ENCODE peak calls at places on chromosomes 2 and 18, in eight cellular contexts. U is Calu3, A is WERI-Rb-1, P is HCT116, L is heart left ventricle, V is lower lobe of right lung, S is testis, K is H9. X is an unnamed sample.

GRCh38 chr2:203849010-203849409 is 18.6 kb upstream of the CTLA4 start:
- DNase-seq in U (no peak), A (no peak), P (no peak), L (no peak), V (no peak), S (no peak), K (no peak), X (no peak)

GRCh38 chr18:79540161-79540913 is 139.3 kb upstream of the CTDP1 start:
- DNase-seq in U (no peak), A (no peak), P (no peak), L (peak), V (no peak), S (peak), K (peak), X (no peak)

GRCh38 chr2:189254268-189254883 is 74.8 kb upstream of the COL5A2 start:
- DNase-seq in U (no peak), A (no peak), P (no peak), L (peak), V (peak), S (no peak), K (no peak), X (peak)

GRCh38 chr2:47569658-47570398 is 166.9 kb downstream of the MSH2 start:
- DNase-seq in U (peak), A (peak), P (no peak), L (no peak), V (no peak), S (no peak), K (no peak), X (no peak)

GRCh38 chr2:220941683-220942082 is 630.4 kb downstream of the EPHA4 start:
- DNase-seq in U (no peak), A (no peak), P (no peak), L (no peak), V (no peak), S (no peak), K (no peak), X (no peak)

GRCh38 chr2:233814063-233814435 is 35.9 kb downstream of the MROH2A start:
- DNase-seq in U (peak), A (peak), P (peak), L (no peak), V (no peak), S (no peak), K (peak), X (no peak)

GRCh38 chr2:192288290-192288689 is 93.6 kb upstream of the TMEFF2 start:
- DNase-seq in U (peak), A (no peak), P (no peak), L (no peak), V (no peak), S (no peak), K (no peak), X (no peak)

GRCh38 chr2:180033993-180034894 is 27.1 kb upstream of the CWC22 start:
- DNase-seq in U (peak), A (peak), P (no peak), L (no peak), V (no peak), S (peak), K (peak), X (peak)

GRCh38 chr18:9814431-9814830 is 71.3 kb upstream of the TXNDC2 start:
- DNase-seq in U (no peak), A (no peak), P (no peak), L (no peak), V (no peak), S (no peak), K (no peak), X (peak)

DNA sequence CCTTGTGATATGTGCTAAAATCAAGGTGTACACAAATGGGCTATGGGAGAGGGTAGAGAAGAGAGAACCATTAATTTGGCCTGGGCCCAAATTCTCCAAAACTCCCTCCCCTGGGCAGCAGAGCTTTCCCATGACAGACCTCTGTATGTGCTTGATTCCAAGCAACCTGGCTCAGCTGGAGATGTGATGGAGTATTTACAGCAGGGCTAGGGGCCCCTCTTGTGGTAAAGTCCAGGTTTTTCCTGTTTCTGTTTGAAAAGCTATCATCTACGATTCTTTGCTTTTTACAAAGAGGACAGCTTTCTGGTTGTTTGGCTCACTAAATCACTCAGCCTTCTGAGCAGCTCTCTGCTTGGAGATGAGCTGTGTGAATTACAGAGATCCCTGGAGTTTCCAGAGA is 40.3 kb downstream of the KCNS3 start:
- DNase-seq in U (no peak), A (no peak), P (no peak), L (no peak), V (no peak), S (peak), K (no peak), X (no peak)
- TF ChIP-seq CTCF in U (no peak), A (no peak), P (peak), L (peak), V (peak), S (peak), K (peak), X (peak)

DNA sequence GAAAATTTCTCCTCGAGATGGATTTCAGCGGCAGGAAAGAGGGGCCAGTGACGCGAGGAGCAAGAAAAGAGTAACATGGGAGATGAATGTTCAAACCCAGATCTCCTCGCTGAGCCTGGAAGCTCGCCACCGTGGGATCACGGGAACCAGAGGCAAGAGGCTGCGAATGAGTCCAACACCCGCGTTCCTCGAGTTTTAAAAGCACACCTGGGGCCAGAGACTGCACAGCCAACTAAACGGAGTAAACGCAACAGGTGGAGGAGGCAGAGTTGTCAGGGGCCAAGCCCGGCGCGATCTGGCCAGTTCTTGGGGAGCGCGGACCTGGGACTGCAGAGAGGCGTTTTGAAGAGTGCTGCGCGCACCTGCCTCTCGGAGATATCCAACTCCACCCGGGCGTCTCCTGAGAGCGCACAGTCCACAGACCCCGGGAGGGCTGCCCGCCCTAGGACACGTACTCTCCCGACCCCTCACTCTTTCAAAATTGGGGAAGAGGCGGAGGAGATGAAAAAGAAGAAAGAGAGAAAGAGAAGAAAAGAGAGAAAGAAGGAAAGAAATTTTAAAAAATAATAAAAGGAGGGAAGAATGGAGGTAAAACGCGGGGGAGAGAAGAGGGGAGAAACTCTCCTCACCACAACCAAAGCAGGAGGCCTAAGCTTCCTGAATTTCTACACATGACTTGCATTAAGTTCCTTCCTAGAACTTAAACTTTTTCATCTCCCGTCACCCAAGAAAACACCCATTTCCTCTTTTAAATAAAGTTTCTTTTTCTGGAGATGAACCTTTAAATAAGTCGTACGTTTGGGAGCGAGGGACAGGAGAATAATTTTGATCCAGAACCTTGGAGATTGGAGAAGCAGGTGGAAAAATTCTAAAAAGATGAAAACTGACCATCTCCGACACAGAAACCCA is 5.3 kb upstream of the PAX3 start:
- DNase-seq in U (no peak), A (no peak), P (no peak), L (no peak), V (no peak), S (no peak), K (no peak), X (no peak)
- TF ChIP-seq CTCF in U (no peak), A (no peak), P (no peak), L (no peak), V (no peak), S (no peak), K (no peak), X (no peak)

GRCh38 chr2:206556357-206556949 is 85.8 kb upstream of the FAM237A start:
- DNase-seq in U (no peak), A (no peak), P (peak), L (no peak), V (no peak), S (no peak), K (no peak), X (peak)
- TF ChIP-seq CTCF in U (peak), A (peak), P (peak), L (peak), V (peak), S (peak), K (peak), X (peak)

GRCh38 chr18:39685303-39685902 is 2119.8 kb upstream of the CELF4 start:
- DNase-seq in U (no peak), A (no peak), P (no peak), L (no peak), V (no peak), S (no peak), K (peak), X (no peak)

GRCh38 chr18:39675916-39676315 is 2110.3 kb upstream of the CELF4 start:
- DNase-seq in U (no peak), A (no peak), P (no peak), L (no peak), V (no peak), S (no peak), K (no peak), X (no peak)

GRCh38 chr18:39675358-39675757 is 2109.8 kb upstream of the CELF4 start:
- DNase-seq in U (no peak), A (no peak), P (no peak), L (no peak), V (no peak), S (no peak), K (no peak), X (peak)

GRCh38 chr18:39681061-39681460 is 2115.5 kb upstream of the CELF4 start:
- DNase-seq in U (no peak), A (no peak), P (no peak), L (no peak), V (no peak), S (no peak), K (no peak), X (no peak)
- TF ChIP-seq CTCF in U (no peak), A (no peak), P (no peak), L (no peak), V (no peak), S (no peak), K (no peak), X (no peak)

DNA sequence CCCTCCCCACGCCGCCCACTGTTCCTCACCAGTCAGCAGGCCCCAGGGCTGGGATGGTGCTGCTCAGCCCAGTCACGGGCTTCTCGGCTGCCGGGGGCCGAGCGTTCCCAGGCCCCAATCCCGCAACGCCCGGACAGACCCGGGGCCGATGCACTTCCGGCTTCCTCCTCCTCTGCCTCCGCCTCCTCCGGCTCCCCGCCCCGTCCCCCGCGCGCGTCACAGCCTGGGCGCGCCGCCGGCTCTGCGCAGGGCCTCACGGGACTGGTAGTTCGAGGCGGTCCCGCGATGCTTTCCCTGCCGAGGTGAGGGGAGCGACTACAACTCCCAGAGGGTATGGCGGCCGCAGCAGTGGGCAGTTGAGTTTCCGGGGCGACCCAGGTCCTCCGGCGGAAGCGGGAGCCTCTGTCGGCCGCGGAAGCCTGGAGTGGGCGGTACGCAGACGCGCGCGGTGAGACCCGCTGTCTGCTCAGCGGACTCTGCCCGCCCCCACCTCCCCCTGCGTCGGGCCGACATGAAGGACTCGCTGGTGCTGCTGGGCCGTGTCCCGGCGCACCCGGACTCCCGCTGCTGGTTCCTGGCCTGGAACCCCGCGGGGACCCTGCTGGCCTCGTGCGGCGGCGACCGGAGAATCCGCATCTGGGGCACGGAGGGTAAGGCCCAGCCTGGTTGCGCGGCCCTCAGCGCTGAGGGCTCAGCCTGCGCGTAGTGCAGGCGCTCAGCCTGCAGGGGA is at the start of the genes CIAO1 and TMEM127:
- DNase-seq in U (peak), A (peak), P (peak), L (peak), V (peak), S (peak), K (peak), X (peak)
- TF ChIP-seq CTCF in U (no peak), A (peak), P (no peak), L (peak), V (peak), S (peak), K (peak), X (peak)

GRCh38 chr2:199430219-199430618 is 27.5 kb downstream of the SATB2 start:
- DNase-seq in U (no peak), A (no peak), P (no peak), L (no peak), V (no peak), S (no peak), K (no peak), X (no peak)

GRCh38 chr2:199428291-199428690 is 29.4 kb downstream of the SATB2 start:
- DNase-seq in U (no peak), A (no peak), P (no peak), L (no peak), V (no peak), S (no peak), K (no peak), X (no peak)

GRCh38 chr2:199431748-199432213 is 26.0 kb downstream of the SATB2 start:
- DNase-seq in U (no peak), A (no peak), P (peak), L (no peak), V (no peak), S (no peak), K (peak), X (peak)

GRCh38 chr2:199434555-199434954 is 23.2 kb downstream of the SATB2 start:
- DNase-seq in U (no peak), A (no peak), P (no peak), L (no peak), V (no peak), S (no peak), K (no peak), X (no peak)

GRCh38 chr2:199433204-199433832 is 24.4 kb downstream of the SATB2 start:
- DNase-seq in U (no peak), A (no peak), P (peak), L (no peak), V (no peak), S (no peak), K (no peak), X (no peak)
- TF ChIP-seq CTCF in U (no peak), A (no peak), P (no peak), L (no peak), V (no peak), S (no peak), K (peak), X (no peak)

DNA sequence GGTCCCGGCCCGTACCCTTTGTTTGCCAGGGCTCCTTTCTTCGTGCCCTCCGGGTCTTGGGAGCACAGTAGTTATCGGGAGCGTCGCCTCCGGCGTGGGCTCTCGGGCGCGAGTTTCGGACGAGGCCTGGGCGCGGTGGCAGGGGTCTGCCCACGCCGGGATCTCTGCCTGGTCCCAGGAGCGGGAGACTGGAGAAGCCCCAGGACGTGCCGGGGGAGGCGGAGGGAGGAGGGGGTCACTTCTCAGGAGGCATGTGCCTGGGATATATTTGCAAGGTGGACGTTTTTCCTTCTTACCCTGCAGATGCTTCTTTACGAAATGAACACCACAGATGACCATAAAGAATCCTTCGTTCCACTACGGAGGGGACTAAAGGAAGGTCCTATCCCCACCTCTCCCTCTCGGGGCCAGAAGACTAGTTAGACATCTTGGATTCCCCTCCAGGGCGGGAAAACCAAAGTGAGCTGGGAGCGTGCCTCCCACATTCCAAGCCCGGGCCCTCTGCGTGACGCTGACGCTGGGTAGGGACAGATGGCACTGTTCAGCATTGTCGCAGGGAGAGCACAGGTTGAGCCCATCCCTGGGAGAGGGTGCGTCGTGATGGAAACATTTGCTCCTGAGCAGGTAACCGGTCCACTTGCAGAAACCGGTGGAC is 483 bp upstream of the FHL2 start:
- DNase-seq in U (no peak), A (no peak), P (no peak), L (no peak), V (no peak), S (no peak), K (peak), X (no peak)
- TF ChIP-seq CTCF in U (no peak), A (no peak), P (no peak), L (no peak), V (peak), S (no peak), K (no peak), X (peak)

GRCh38 chr2:68943581-68944568 is 8.8 kb downstream of the GKN2 start:
- DNase-seq in U (peak), A (peak), P (peak), L (no peak), V (peak), S (peak), K (peak), X (peak)
- TF ChIP-seq CTCF in U (peak), A (peak), P (peak), L (peak), V (peak), S (peak), K (peak), X (peak)